ENCODE peak calls at places on chromosomes 7 and 10, in nine cellular contexts. One of them, this sample, is unnamed.

GRCh38 chr10:6770846-6771245 is 190.8 kb upstream of the PRKCQ start:
- DNase-seq in CD8-positive, alpha-beta memory T cell: no peak
- DNase-seq in GM23248: peak
- DNase-seq in LoVo: no peak
- DNase-seq in activated CD4-positive, alpha-beta T cell treated with anti-CD3 and anti-CD28 coated beads for 24 hours: no peak
- DNase-seq in GM23338: no peak
- DNase-seq in T-cell: no peak
- DNase-seq in BJ: no peak
- DNase-seq in EH: peak
- DNase-seq in this sample: no peak

GRCh38 chr7:44386139-44386913 is 60.9 kb upstream of the CAMK2B start:
- DNase-seq in GM23248: no peak
- DNase-seq in BJ: no peak
- DNase-seq in GM23338: no peak
- DNase-seq in activated CD4-positive, alpha-beta T cell treated with anti-CD3 and anti-CD28 coated beads for 24 hours: no peak
- DNase-seq in CD8-positive, alpha-beta memory T cell: no peak
- DNase-seq in LoVo: no peak
- DNase-seq in EH: peak
- DNase-seq in T-cell: no peak
- DNase-seq in this sample: no peak

GRCh38 chr7:79553811-79554555 is 100.5 kb upstream of the MAGI2 start:
- DNase-seq in EH: peak
- DNase-seq in BJ: no peak
- DNase-seq in LoVo: peak
- DNase-seq in GM23248: peak
- DNase-seq in T-cell: no peak
- DNase-seq in CD8-positive, alpha-beta memory T cell: no peak
- DNase-seq in GM23338: no peak
- DNase-seq in activated CD4-positive, alpha-beta T cell treated with anti-CD3 and anti-CD28 coated beads for 24 hours: no peak
- DNase-seq in this sample: no peak

GRCh38 chr10:89213191-89213808 is 6.2 kb upstream of the CH25H start:
- DNase-seq in T-cell: no peak
- DNase-seq in activated CD4-positive, alpha-beta T cell treated with anti-CD3 and anti-CD28 coated beads for 24 hours: no peak
- DNase-seq in BJ: no peak
- DNase-seq in LoVo: peak
- DNase-seq in EH: peak
- DNase-seq in GM23248: peak
- DNase-seq in CD8-positive, alpha-beta memory T cell: no peak
- DNase-seq in GM23338: peak
- DNase-seq in this sample: peak

GRCh38 chr10:3469639-3470020 is 297.0 kb upstream of the PITRM1 start:
- DNase-seq in CD8-positive, alpha-beta memory T cell: no peak
- DNase-seq in GM23338: no peak
- DNase-seq in LoVo: no peak
- DNase-seq in GM23248: peak
- DNase-seq in BJ: no peak
- DNase-seq in EH: no peak
- DNase-seq in T-cell: no peak
- DNase-seq in activated CD4-positive, alpha-beta T cell treated with anti-CD3 and anti-CD28 coated beads for 24 hours: no peak
- DNase-seq in this sample: no peak

GRCh38 chr10:101447477-101447876 is 93.5 kb downstream of the BTRC start:
- DNase-seq in EH: no peak
- DNase-seq in activated CD4-positive, alpha-beta T cell treated with anti-CD3 and anti-CD28 coated beads for 24 hours: no peak
- DNase-seq in CD8-positive, alpha-beta memory T cell: no peak
- DNase-seq in T-cell: no peak
- DNase-seq in GM23248: no peak
- DNase-seq in GM23338: no peak
- DNase-seq in BJ: no peak
- DNase-seq in LoVo: no peak
- DNase-seq in this sample: no peak

GRCh38 chr10:7792541-7792940 is 4.6 kb downstream of the ATP5F1C start:
- DNase-seq in LoVo: no peak
- DNase-seq in T-cell: no peak
- DNase-seq in EH: no peak
- DNase-seq in activated CD4-positive, alpha-beta T cell treated with anti-CD3 and anti-CD28 coated beads for 24 hours: no peak
- DNase-seq in GM23338: no peak
- DNase-seq in CD8-positive, alpha-beta memory T cell: no peak
- DNase-seq in GM23248: no peak
- DNase-seq in BJ: no peak
- DNase-seq in this sample: no peak

GRCh38 chr10:60144099-60144498 is 237.7 kb upstream of the CCDC6 start:
- DNase-seq in CD8-positive, alpha-beta memory T cell: no peak
- DNase-seq in T-cell: no peak
- DNase-seq in activated CD4-positive, alpha-beta T cell treated with anti-CD3 and anti-CD28 coated beads for 24 hours: no peak
- DNase-seq in GM23338: no peak
- DNase-seq in GM23248: no peak
- DNase-seq in EH: no peak
- DNase-seq in LoVo: no peak
- DNase-seq in BJ: no peak
- DNase-seq in this sample: no peak